ENCODE peak calls at places on chromosomes 16 and 17, in four cellular contexts. I is left ventricle myocardium inferior, R is H4, B is vagina. O is an unnamed sample.

GRCh38 chr16:88988980-88989791 is 12.2 kb upstream of the CBFA2T3 start:
- DNase-seq in I (no peak), B (no peak), R (no peak), O (peak; percentile 14)

GRCh38 chr17:37067555-37068111 is 118.9 kb downstream of the AATF start:
- DNase-seq in B (no peak), I (peak; percentile 33), R (peak; percentile 89), O (peak; percentile 49)

GRCh38 chr16:47285001-47285400 is 141.3 kb upstream of the NETO2 start:
- DNase-seq in B (no peak), I (no peak), R (no peak), O (no peak)

GRCh38 chr17:81163703-81164413 is 1.4 kb upstream of the PVALEF start:
- DNase-seq in B (no peak), I (no peak), R (no peak), O (peak; percentile 19)

GRCh38 chr17:7477392-7478275 is 1.8 kb downstream of the ZBTB4 start:
- DNase-seq in I (no peak), B (no peak), R (peak; percentile 36), O (peak; percentile 63)

GRCh38 chr16:8647721-8648318 is 26.3 kb downstream of the METTL22 start:
- DNase-seq in R (no peak), I (no peak), B (no peak), O (no peak)

GRCh38 chr16:11967195-11967911 is 2.3 kb downstream of the TNFRSF17 start:
- DNase-seq in R (no peak), I (no peak), B (no peak), O (no peak)

GRCh38 chr17:83094291-83094690 is 14.9 kb downstream of the METRNL start:
- DNase-seq in B (no peak), R (no peak), I (no peak), O (no peak)

GRCh38 chr16:85557083-85557975 is 55.8 kb upstream of the GSE1 start:
- DNase-seq in I (no peak), R (peak; percentile 45), B (no peak), O (no peak)

GRCh38 chr17:55440391-55440790 is 18.8 kb upstream of the MMD start:
- DNase-seq in R (no peak), B (no peak), I (no peak), O (no peak)

GRCh38 chr17:77117415-77117814 is 23.4 kb upstream of the SEC14L1 start:
- DNase-seq in R (no peak), I (no peak), B (no peak), O (no peak)

GRCh38 chr16:27458196-27458728 is 56.3 kb downstream of the IL21R start:
- DNase-seq in B (no peak), R (no peak), I (no peak), O (peak; percentile 29)

GRCh38 chr17:50484341-50485155 is 5.9 kb downstream of the RSAD1 start:
- DNase-seq in R (no peak), B (no peak), I (no peak), O (no peak)

GRCh38 chr17:76267051-76267576 is 2.0 kb downstream of the UBALD2 start:
- DNase-seq in R (no peak), I (no peak), B (no peak), O (no peak)

GRCh38 chr17:76791053-76791980 is 53.4 kb downstream of the MFSD11 start:
- DNase-seq in I (no peak), R (peak; percentile 93), B (no peak), O (peak; percentile 35)

GRCh38 chr17:66032082-66032712 is 159.7 kb downstream of the CEP112 start:
- DNase-seq in R (no peak), B (no peak), I (no peak), O (no peak)

GRCh38 chr17:45740553-45741330 is 43.4 kb upstream of the CRHR1 start:
- DNase-seq in I (no peak), R (peak; percentile 78), B (no peak), O (no peak)

GRCh38 chr17:36675786-36676185 is 74.4 kb downstream of the MRM1 start:
- DNase-seq in I (no peak), B (no peak), R (no peak), O (no peak)

GRCh38 chr17:6642592-6642991 is 1.7 kb downstream of the TXNDC17 start:
- DNase-seq in I (no peak), R (no peak), B (no peak), O (no peak)

GRCh38 chr17:82690786-82691489 is 7.6 kb downstream of the RAB40B start:
- DNase-seq in I (no peak), R (no peak), B (no peak), O (no peak)

GRCh38 chr16:67481561-67482259 is 753 bp upstream of the ATP6V0D1 start:
- DNase-seq in B (no peak), I (peak; percentile 48), R (no peak), O (peak; percentile 74)